ENCODE peak calls at places on chromosome 9, in six cellular contexts. Y, X, M, Z, R and U are unnamed samples.

GRCh38 chr9:102483666-102484065 is 511.5 kb upstream of the CYLC2 start:
- DNase-seq in M (no peak), Y (no peak), R (no peak), Z (no peak), X (no peak), U (no peak)

GRCh38 chr9:95079461-95079860 is 238.0 kb downstream of the FANCC start:
- DNase-seq in M (no peak), R (no peak), Y (no peak), Z (no peak), X (peak), U (no peak)

GRCh38 chr9:99911600-99911999 is 5.1 kb downstream of the STX17 start:
- DNase-seq in R (no peak), X (no peak), M (no peak), Z (no peak), Y (no peak), U (no peak)

GRCh38 chr9:82325907-82326306 is 337.3 kb downstream of the SPATA31D1 start:
- DNase-seq in R (no peak), Y (no peak), M (no peak), X (no peak), Z (no peak), U (no peak)

GRCh38 chr9:18490591-18491370 is 16.8 kb downstream of the ADAMTSL1 start:
- DNase-seq in R (no peak), M (no peak), X (no peak), Z (no peak), Y (no peak), U (peak)

GRCh38 chr9:21974542-21975409 is 19.4 kb downstream of the CDKN2A start:
- DNase-seq in Y (no peak), M (no peak), Z (no peak), X (peak), R (no peak), U (no peak)

GRCh38 chr9:93814561-93814960 is 140.6 kb downstream of the BARX1 start:
- DNase-seq in M (no peak), Z (no peak), R (no peak), X (no peak), Y (no peak), U (no peak)

GRCh38 chr9:97109194-97109811 is 70.4 kb upstream of the CTSV start:
- DNase-seq in M (peak), X (peak), Z (peak), Y (no peak), R (no peak), U (peak)

GRCh38 chr9:129026442-129027223 is 1.5 kb downstream of the SH3GLB2 start:
- DNase-seq in M (no peak), X (peak), Y (no peak), Z (peak), R (no peak), U (no peak)

GRCh38 chr9:127543973-127544533 is 68.0 kb upstream of the STXBP1 start:
- DNase-seq in Y (no peak), X (no peak), R (no peak), Z (no peak), M (no peak), U (no peak)

GRCh38 chr9:79195904-79196303 is 375.9 kb upstream of the TLE4 start:
- DNase-seq in Z (no peak), X (no peak), M (no peak), Y (no peak), R (no peak), U (no peak)

GRCh38 chr9:134242706-134243105 is 78.3 kb upstream of the RNU6ATAC start:
- DNase-seq in R (no peak), X (no peak), Z (no peak), Y (no peak), M (no peak), U (no peak)

GRCh38 chr9:72579190-72579589 is 57.8 kb downstream of the TMC1 start:
- DNase-seq in R (no peak), X (peak), Z (peak), Y (no peak), M (no peak), U (no peak)

GRCh38 chr9:3271581-3271980 is 254.2 kb downstream of the RFX3 start:
- DNase-seq in M (no peak), R (no peak), Z (no peak), X (no peak), Y (no peak), U (no peak)

GRCh38 chr9:133044661-133045060 is 13.9 kb downstream of the GTF3C5 start:
- DNase-seq in Y (no peak), R (no peak), X (no peak), Z (no peak), M (no peak), U (no peak)

GRCh38 chr9:124559871-124560270 is 52.7 kb upstream of the NR5A1 start:
- DNase-seq in M (no peak), Y (no peak), Z (no peak), R (no peak), X (no peak), U (no peak)

GRCh38 chr9:16352791-16353401 is 517.6 kb downstream of the BNC2 start:
- DNase-seq in X (no peak), R (no peak), Y (no peak), Z (no peak), M (no peak), U (no peak)

GRCh38 chr9:16704489-16705111 is 165.9 kb downstream of the BNC2 start:
- DNase-seq in Z (peak), Y (no peak), M (no peak), R (no peak), X (no peak), U (no peak)

GRCh38 chr9:132749316-132749715 is 79.1 kb downstream of the GTF3C4 start:
- DNase-seq in R (no peak), Y (no peak), M (no peak), X (no peak), Z (no peak), U (no peak)

GRCh38 chr9:129687391-129687790 is 21.9 kb downstream of the PRRX2 start:
- DNase-seq in M (no peak), X (peak), Z (no peak), R (no peak), Y (no peak), U (no peak)

GRCh38 chr9:33443047-33443446 is 4.3 kb downstream of the AQP3 start:
- DNase-seq in Z (no peak), R (no peak), X (no peak), Y (no peak), M (no peak), U (no peak)

GRCh38 chr9:93669116-93669957 is 93.0 kb downstream of the PHF2 start:
- DNase-seq in Z (peak), Y (no peak), M (no peak), X (peak), R (no peak), U (no peak)

GRCh38 chr9:92764381-92764987 is at the start of gene BICD2:
- DNase-seq in M (no peak), X (no peak), Z (no peak), Y (no peak), R (peak), U (no peak)

GRCh38 chr9:104872959-104873850 is 54.8 kb downstream of the ABCA1 start:
- DNase-seq in M (no peak), X (no peak), Y (no peak), Z (peak), R (no peak), U (no peak)

GRCh38 chr9:14661421-14662059 is 31.7 kb downstream of the ZDHHC21 start:
- DNase-seq in Y (no peak), X (no peak), R (no peak), M (no peak), Z (no peak), U (peak)

GRCh38 chr9:23598994-23599393 is 227.0 kb downstream of the ELAVL2 start:
- DNase-seq in Z (no peak), Y (no peak), R (no peak), M (no peak), X (no peak), U (no peak)

GRCh38 chr9:127158995-127159801 is 36.8 kb upstream of the ANGPTL2 start:
- DNase-seq in X (peak), R (no peak), Z (peak), M (no peak), Y (no peak), U (no peak)

GRCh38 chr9:14563902-14564578 is 129.2 kb downstream of the ZDHHC21 start:
- DNase-seq in R (no peak), Y (no peak), Z (no peak), M (no peak), X (no peak), U (no peak)

GRCh38 chr9:135365013-135365768 is 114.4 kb upstream of the PPP1R26 start:
- DNase-seq in Y (no peak), M (no peak), X (no peak), Z (no peak), R (no peak), U (no peak)

GRCh38 chr9:16192403-16193017 is 639.7 kb downstream of the CCDC171 start:
- DNase-seq in Y (no peak), M (no peak), X (no peak), R (no peak), Z (no peak), U (no peak)

GRCh38 chr9:86942352-86943222 is 4.7 kb downstream of the GAS1 start:
- DNase-seq in Z (no peak), M (no peak), Y (no peak), R (no peak), X (no peak), U (no peak)

GRCh38 chr9:27125030-27125429 is 16.0 kb downstream of the TEK start:
- DNase-seq in Z (peak), X (peak), M (no peak), R (no peak), Y (no peak), U (no peak)

GRCh38 chr9:121283072-121283398 is 15.1 kb downstream of the GSN start:
- DNase-seq in M (no peak), Z (no peak), Y (no peak), R (no peak), X (no peak), U (no peak)

GRCh38 chr9:121279841-121280388 is 12.0 kb downstream of the GSN start:
- DNase-seq in Z (no peak), M (no peak), X (no peak), Y (no peak), R (no peak), U (no peak)

GRCh38 chr9:121282309-121283071 is 14.5 kb downstream of the GSN start:
- DNase-seq in Y (no peak), R (no peak), X (peak), Z (peak), M (no peak), U (no peak)

GRCh38 chr9:121280715-121281613 is 13.0 kb downstream of the GSN start:
- DNase-seq in R (no peak), X (no peak), M (no peak), Z (no peak), Y (no peak), U (no peak)

GRCh38 chr9:121281614-121282291 is 13.8 kb downstream of the GSN start:
- DNase-seq in R (no peak), X (peak), Z (peak), M (no peak), Y (no peak), U (no peak)
- TF ChIP-seq POLR2AphosphoS5 in R (no peak), X (peak), Z (peak), M (no peak), Y (no peak), U (no peak)

GRCh38 chr9:88193766-88194165 is 55.5 kb upstream of the SPATA31C2 start:
- DNase-seq in Z (no peak), R (no peak), Y (no peak), M (no peak), X (no peak), U (no peak)

GRCh38 chr9:88197016-88197415 is 58.7 kb upstream of the SPATA31C2 start:
- DNase-seq in Z (peak), R (no peak), X (no peak), M (no peak), Y (no peak), U (peak)

GRCh38 chr9:88196456-88196855 is 58.2 kb upstream of the SPATA31C2 start:
- DNase-seq in Z (no peak), Y (no peak), M (no peak), X (no peak), R (no peak), U (no peak)

GRCh38 chr9:88198346-88198807 is 60.1 kb upstream of the SPATA31C2 start:
- DNase-seq in X (no peak), Y (no peak), M (no peak), Z (peak), R (no peak), U (peak)

GRCh38 chr9:88197781-88198345 is 59.6 kb upstream of the SPATA31C2 start:
- DNase-seq in R (no peak), Y (no peak), Z (no peak), M (no peak), X (no peak), U (peak)
- TF ChIP-seq POLR2AphosphoS5 in R (no peak), Y (no peak), Z (peak), M (no peak), X (no peak), U (no peak)

GRCh38 chr9:108053555-108054061 is 564.0 kb upstream of the KLF4 start:
- DNase-seq in Z (peak), M (no peak), R (no peak), Y (no peak), X (peak), U (no peak)
- TF ChIP-seq POLR2AphosphoS5 in Z (peak), M (no peak), R (no peak), Y (no peak), X (no peak), U (no peak)

GRCh38 chr9:81116340-81117207 is 572.8 kb downstream of the TLE1 start:
- DNase-seq in M (no peak), R (no peak), Z (no peak), Y (no peak), X (no peak), U (no peak)
- TF ChIP-seq POLR2AphosphoS5 in M (no peak), R (no peak), Z (peak), Y (no peak), X (no peak), U (no peak)

DNA sequence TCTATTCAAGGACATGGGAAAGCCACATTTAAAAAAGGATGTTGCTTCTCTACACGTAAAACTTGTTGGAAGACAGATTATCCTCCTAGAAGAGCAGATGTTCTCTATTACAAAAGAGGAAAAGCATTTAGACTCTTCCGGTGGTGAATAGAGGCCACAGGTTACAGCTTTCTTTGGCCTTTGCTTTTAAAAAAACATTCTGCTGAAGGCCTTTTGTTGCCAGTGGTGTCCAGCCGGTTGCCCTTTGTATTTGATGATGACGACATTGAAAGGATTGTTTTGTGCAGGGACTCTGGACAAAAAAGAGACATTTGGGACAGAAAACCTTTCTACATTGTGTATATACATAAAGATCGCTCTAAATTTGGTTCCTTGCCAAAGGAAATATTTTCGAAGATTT is 180.3 kb downstream of the C9orf152 start:
- DNase-seq in R (no peak), M (no peak), Y (no peak), X (no peak), Z (no peak), U (no peak)
- TF ChIP-seq POLR2AphosphoS5 in R (no peak), M (no peak), Y (no peak), X (no peak), Z (no peak), U (no peak)

GRCh38 chr9:34446468-34446891 is 11.9 kb downstream of the FAM219A start:
- DNase-seq in Y (no peak), X (no peak), M (no peak), R (no peak), Z (no peak), U (no peak)
- TF ChIP-seq POLR2AphosphoS5 in Y (no peak), X (no peak), M (no peak), R (no peak), Z (no peak), U (no peak)

DNA sequence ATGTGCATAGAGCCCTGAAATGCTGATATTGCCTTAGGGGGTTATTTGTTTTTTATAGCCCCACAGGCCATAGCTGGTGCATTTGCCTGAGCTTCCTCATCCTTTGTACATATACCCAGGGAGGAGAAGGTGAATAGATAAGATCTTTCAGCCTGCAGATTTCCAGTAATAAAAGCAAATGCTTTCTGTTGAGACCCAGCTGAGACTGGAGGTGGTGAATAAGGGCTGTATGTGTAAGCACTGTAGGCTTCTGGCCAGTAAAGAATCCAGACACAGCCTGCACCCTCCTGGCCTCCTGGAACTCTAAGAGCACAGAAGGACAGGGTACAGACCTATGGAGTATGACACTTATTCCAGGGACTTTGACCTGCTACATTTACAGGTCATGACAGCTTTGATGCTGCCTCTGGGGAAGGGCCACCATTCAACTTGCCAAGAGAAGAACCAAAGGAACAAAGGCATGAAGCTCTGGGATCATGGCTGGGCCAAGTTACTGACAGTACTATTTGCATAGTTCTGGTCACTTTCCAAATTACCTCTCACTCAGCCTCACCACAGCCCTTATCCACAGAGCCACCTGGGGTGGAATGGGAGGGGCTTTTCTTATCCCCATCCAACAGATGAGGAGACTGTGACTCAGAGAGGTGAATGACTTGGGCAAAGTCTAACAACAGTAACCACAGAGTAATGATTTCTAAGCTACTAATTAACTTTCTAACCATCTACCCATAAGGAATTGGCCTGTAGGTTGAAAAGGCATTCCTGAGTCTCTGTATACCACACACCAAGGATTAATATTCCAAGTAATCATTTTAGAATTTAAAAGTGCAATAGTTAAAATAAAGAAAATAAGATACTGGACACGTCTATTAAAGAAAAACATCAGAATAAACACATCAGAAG is 604.5 kb upstream of the KLF4 start:
- DNase-seq in M (no peak), Z (peak), R (no peak), Y (no peak), X (peak), U (no peak)
- TF ChIP-seq POLR2AphosphoS5 in M (no peak), Z (peak), R (no peak), Y (no peak), X (peak), U (no peak)

DNA sequence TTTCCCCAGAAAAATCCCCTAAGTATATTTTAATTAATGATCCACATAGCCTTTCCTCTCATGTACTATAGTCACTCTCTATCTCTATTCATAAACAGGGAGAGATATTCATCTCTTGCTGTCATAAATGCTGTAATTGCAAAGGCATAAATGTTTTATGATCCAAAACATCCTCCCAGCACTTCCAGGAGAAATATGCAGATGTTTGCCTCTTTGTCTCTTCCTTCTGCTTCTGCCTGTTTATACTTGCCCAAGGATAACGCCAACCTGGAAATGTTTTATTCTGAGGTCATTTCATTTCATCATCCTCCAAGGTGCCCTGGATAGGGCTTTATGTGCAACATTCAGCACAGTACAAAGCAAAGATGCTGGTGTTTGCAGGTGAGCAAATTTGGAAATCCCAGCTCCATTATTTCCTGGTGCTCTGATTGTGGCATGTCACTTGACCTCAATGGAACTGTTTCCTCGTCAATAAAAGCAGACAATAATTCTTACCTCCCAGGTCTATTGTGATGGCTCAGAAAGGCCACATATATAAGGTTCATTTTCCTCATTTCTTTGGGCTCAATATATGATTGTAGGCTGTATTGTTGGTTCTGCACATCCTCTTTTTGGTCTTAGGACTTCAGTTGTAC is 6.9 kb downstream of the TNFSF15 start:
- DNase-seq in M (no peak), X (no peak), Y (no peak), Z (no peak), R (no peak), U (peak)
- TF ChIP-seq POLR2AphosphoS5 in M (no peak), X (no peak), Y (no peak), Z (no peak), R (no peak), U (no peak)

DNA sequence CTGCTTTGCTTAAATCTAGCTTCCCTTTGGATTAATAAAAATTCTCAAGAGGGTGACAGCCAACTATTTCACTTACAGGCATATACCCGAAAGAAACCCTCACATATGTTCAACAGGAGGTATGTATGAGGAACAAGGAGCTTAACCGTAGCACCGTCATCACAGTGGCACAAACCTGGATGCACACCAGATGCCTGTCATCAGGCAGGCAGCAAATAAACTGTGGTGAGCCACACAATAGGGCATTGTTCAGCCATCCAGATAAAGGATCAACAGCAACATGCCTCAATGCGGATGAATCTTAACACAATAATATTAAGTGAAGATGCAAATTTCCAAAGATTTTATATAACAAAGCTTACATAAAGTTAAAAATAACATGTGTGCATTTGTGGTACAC is 5.5 kb upstream of the TNFSF15 start:
- DNase-seq in M (no peak), Y (no peak), X (peak), R (no peak), Z (no peak), U (no peak)
- TF ChIP-seq POLR2AphosphoS5 in M (no peak), Y (no peak), X (no peak), R (no peak), Z (no peak), U (no peak)